ENCODE peak calls at places on chromosomes 11 and 22, in four cellular contexts. One of them, this sample, is unnamed. For H3K27me3, the result is how much of the 10 kb centered on the place peaks cover.

GRCh38 chr11:111557425-111558111 is 17.0 kb downstream of the LAYN start:
- DNase-seq in naive thymus-derived CD4-positive, alpha-beta T cell: no peak
- DNase-seq in body of pancreas: no peak
- DNase-seq in PC-3: peak
- DNase-seq in this sample: peak

GRCh38 chr22:22031183-22031560 is 48.6 kb upstream of the TOP3B start:
- DNase-seq in naive thymus-derived CD4-positive, alpha-beta T cell: no peak
- DNase-seq in body of pancreas: no peak
- DNase-seq in PC-3: no peak
- DNase-seq in this sample: no peak

GRCh38 chr11:57405271-57405890 is 14.9 kb upstream of the PRG2 start:
- DNase-seq in naive thymus-derived CD4-positive, alpha-beta T cell: no peak
- DNase-seq in body of pancreas: no peak
- DNase-seq in PC-3: no peak
- DNase-seq in this sample: no peak

GRCh38 chr11:15185021-15185420 is 70.3 kb downstream of the INSC start:
- DNase-seq in naive thymus-derived CD4-positive, alpha-beta T cell: no peak
- DNase-seq in body of pancreas: no peak
- DNase-seq in PC-3: no peak
- DNase-seq in this sample: no peak

GRCh38 chr11:39745401-39745800 is 1714.1 kb downstream of the LRRC4C start:
- DNase-seq in naive thymus-derived CD4-positive, alpha-beta T cell: no peak
- DNase-seq in body of pancreas: no peak
- DNase-seq in PC-3: peak
- DNase-seq in this sample: no peak

GRCh38 chr11:62069374-62069773 is 54.4 kb upstream of the INCENP start:
- DNase-seq in naive thymus-derived CD4-positive, alpha-beta T cell: no peak
- DNase-seq in body of pancreas: no peak
- DNase-seq in PC-3: no peak
- DNase-seq in this sample: no peak

GRCh38 chr22:41369089-41369745 is 12.5 kb upstream of the TEF start:
- DNase-seq in naive thymus-derived CD4-positive, alpha-beta T cell: no peak
- DNase-seq in body of pancreas: peak
- DNase-seq in PC-3: no peak
- DNase-seq in this sample: no peak

GRCh38 chr11:130849215-130849568 is 67.1 kb downstream of the SNX19 start:
- DNase-seq in naive thymus-derived CD4-positive, alpha-beta T cell: no peak
- DNase-seq in body of pancreas: no peak
- DNase-seq in PC-3: peak
- DNase-seq in this sample: no peak

GRCh38 chr11:8812438-8812837 is 98.6 kb upstream of the AKIP1 start:
- DNase-seq in naive thymus-derived CD4-positive, alpha-beta T cell: no peak
- DNase-seq in body of pancreas: peak
- DNase-seq in PC-3: no peak
- DNase-seq in this sample: no peak

GRCh38 chr11:26276798-26277424 is 55.0 kb upstream of the ANO3 start:
- DNase-seq in naive thymus-derived CD4-positive, alpha-beta T cell: no peak
- DNase-seq in body of pancreas: peak
- DNase-seq in PC-3: peak
- DNase-seq in this sample: peak

GRCh38 chr11:61489833-61490585 is 18.5 kb upstream of the LRRC10B start:
- DNase-seq in naive thymus-derived CD4-positive, alpha-beta T cell: no peak
- DNase-seq in body of pancreas: no peak
- DNase-seq in PC-3: peak
- DNase-seq in this sample: no peak

GRCh38 chr11:8075119-8075726 is 5.8 kb upstream of the TUB start:
- DNase-seq in naive thymus-derived CD4-positive, alpha-beta T cell: no peak
- DNase-seq in body of pancreas: no peak
- DNase-seq in PC-3: peak
- DNase-seq in this sample: no peak

GRCh38 chr11:118632577-118633318 is 25.3 kb downstream of the PHLDB1 start:
- DNase-seq in naive thymus-derived CD4-positive, alpha-beta T cell: no peak
- DNase-seq in body of pancreas: no peak
- DNase-seq in PC-3: no peak
- DNase-seq in this sample: no peak

GRCh38 chr11:2701898-2702434 is 2.2 kb upstream of the KCNQ1OT1 start:
- DNase-seq in naive thymus-derived CD4-positive, alpha-beta T cell: no peak
- DNase-seq in body of pancreas: no peak
- DNase-seq in PC-3: no peak
- DNase-seq in this sample: no peak

GRCh38 chr22:37629928-37630327 is 9.5 kb upstream of the SH3BP1 start:
- DNase-seq in naive thymus-derived CD4-positive, alpha-beta T cell: no peak
- DNase-seq in body of pancreas: no peak
- DNase-seq in PC-3: no peak
- DNase-seq in this sample: no peak

GRCh38 chr11:131749100-131749499 is 378.7 kb downstream of the NTM start:
- DNase-seq in naive thymus-derived CD4-positive, alpha-beta T cell: no peak
- DNase-seq in body of pancreas: no peak
- DNase-seq in PC-3: peak
- DNase-seq in this sample: peak

GRCh38 chr11:12868315-12869073 is 140.6 kb upstream of the RASSF10 start:
- DNase-seq in naive thymus-derived CD4-positive, alpha-beta T cell: no peak
- DNase-seq in body of pancreas: no peak
- DNase-seq in PC-3: peak
- DNase-seq in this sample: no peak

GRCh38 chr11:57203359-57203758 is 21.6 kb downstream of the LRRC55 start:
- DNase-seq in naive thymus-derived CD4-positive, alpha-beta T cell: no peak
- DNase-seq in body of pancreas: peak
- DNase-seq in PC-3: no peak
- DNase-seq in this sample: no peak

GRCh38 chr11:17300372-17300771 is 23.8 kb downstream of the NUCB2 start:
- DNase-seq in naive thymus-derived CD4-positive, alpha-beta T cell: no peak
- DNase-seq in body of pancreas: no peak
- DNase-seq in PC-3: no peak
- DNase-seq in this sample: no peak

GRCh38 chr11:116736763-116737162 is 36.0 kb downstream of the BUD13 start:
- DNase-seq in naive thymus-derived CD4-positive, alpha-beta T cell: no peak
- DNase-seq in body of pancreas: no peak
- DNase-seq in PC-3: peak
- DNase-seq in this sample: no peak

GRCh38 chr11:86067230-86068137 is 1.4 kb downstream of the PICALM start:
- DNase-seq in naive thymus-derived CD4-positive, alpha-beta T cell: no peak
- DNase-seq in body of pancreas: no peak
- DNase-seq in PC-3: peak
- DNase-seq in this sample: no peak

GRCh38 chr11:102936864-102937509 is 18.5 kb downstream of the MMP13 start:
- DNase-seq in naive thymus-derived CD4-positive, alpha-beta T cell: no peak
- DNase-seq in body of pancreas: no peak
- DNase-seq in PC-3: no peak
- DNase-seq in this sample: no peak

GRCh38 chr22:35016909-35017308 is 49.0 kb upstream of the ISX start:
- DNase-seq in naive thymus-derived CD4-positive, alpha-beta T cell: no peak
- DNase-seq in body of pancreas: no peak
- DNase-seq in PC-3: no peak
- DNase-seq in this sample: no peak

GRCh38 chr22:43407591-43407990 is 4.2 kb upstream of the MPPED1 start:
- DNase-seq in naive thymus-derived CD4-positive, alpha-beta T cell: no peak
- DNase-seq in body of pancreas: no peak
- DNase-seq in PC-3: no peak
- DNase-seq in this sample: no peak

GRCh38 chr11:2892215-2893020 is 6.8 kb upstream of the CDKN1C start:
- DNase-seq in naive thymus-derived CD4-positive, alpha-beta T cell: peak
- DNase-seq in body of pancreas: no peak
- DNase-seq in PC-3: peak
- DNase-seq in this sample: no peak

GRCh38 chr11:112163875-112164521 is at the start of gene IL18:
- DNase-seq in naive thymus-derived CD4-positive, alpha-beta T cell: no peak
- DNase-seq in body of pancreas: peak
- DNase-seq in PC-3: peak
- DNase-seq in this sample: no peak

GRCh38 chr11:67158241-67158640 is 39.2 kb downstream of the KDM2A start:
- DNase-seq in naive thymus-derived CD4-positive, alpha-beta T cell: no peak
- DNase-seq in body of pancreas: no peak
- DNase-seq in PC-3: no peak
- DNase-seq in this sample: no peak

GRCh38 chr11:67154726-67155125 is 35.7 kb downstream of the KDM2A start:
- DNase-seq in naive thymus-derived CD4-positive, alpha-beta T cell: no peak
- DNase-seq in body of pancreas: no peak
- DNase-seq in PC-3: no peak
- DNase-seq in this sample: no peak

GRCh38 chr11:67160872-67161783 is 42.1 kb downstream of the KDM2A start:
- DNase-seq in naive thymus-derived CD4-positive, alpha-beta T cell: no peak
- DNase-seq in body of pancreas: no peak
- DNase-seq in PC-3: peak
- DNase-seq in this sample: no peak

GRCh38 chr11:67160045-67160444 is 41.0 kb downstream of the KDM2A start:
- DNase-seq in naive thymus-derived CD4-positive, alpha-beta T cell: no peak
- DNase-seq in body of pancreas: no peak
- DNase-seq in PC-3: no peak
- DNase-seq in this sample: no peak

DNA sequence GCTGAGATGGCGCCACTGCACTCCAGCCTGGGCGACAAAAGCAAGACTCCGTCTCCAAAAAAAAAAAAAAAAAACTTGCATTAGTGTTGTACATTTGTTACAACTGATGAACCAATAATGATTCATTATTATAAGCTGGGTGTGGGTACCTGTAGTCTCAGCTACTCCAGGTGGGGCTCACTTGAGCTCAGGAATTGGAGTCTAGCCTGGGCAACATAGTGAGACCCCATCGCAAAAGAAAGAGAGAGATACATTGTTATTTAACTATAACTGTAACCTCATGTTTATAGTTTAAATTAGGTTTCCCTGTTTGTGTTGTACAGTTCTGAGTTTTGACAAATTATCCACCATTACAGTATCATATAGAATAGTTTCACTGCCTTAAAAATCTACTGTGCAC is 38.6 kb downstream of the KDM2A start:
- DNase-seq in naive thymus-derived CD4-positive, alpha-beta T cell: no peak
- DNase-seq in body of pancreas: no peak
- DNase-seq in PC-3: no peak
- DNase-seq in this sample: no peak
- H3K27ac ChIP-seq in naive thymus-derived CD4-positive, alpha-beta T cell: no peak
- H3K27ac ChIP-seq in body of pancreas: no peak
- H3K27ac ChIP-seq in PC-3: no peak
- H3K27ac ChIP-seq in this sample: no peak

GRCh38 chr22:47371263-47372090 is 609.0 kb downstream of the TBC1D22A start:
- DNase-seq in naive thymus-derived CD4-positive, alpha-beta T cell: no peak
- DNase-seq in body of pancreas: no peak
- DNase-seq in PC-3: no peak
- DNase-seq in this sample: no peak

GRCh38 chr22:47370448-47371262 is 608.2 kb downstream of the TBC1D22A start:
- DNase-seq in naive thymus-derived CD4-positive, alpha-beta T cell: no peak
- DNase-seq in body of pancreas: no peak
- DNase-seq in PC-3: peak
- DNase-seq in this sample: no peak

GRCh38 chr22:47369020-47369419 is 606.6 kb downstream of the TBC1D22A start:
- DNase-seq in naive thymus-derived CD4-positive, alpha-beta T cell: no peak
- DNase-seq in body of pancreas: no peak
- DNase-seq in PC-3: no peak
- DNase-seq in this sample: no peak

GRCh38 chr22:47367993-47368945 is 605.8 kb downstream of the TBC1D22A start:
- DNase-seq in naive thymus-derived CD4-positive, alpha-beta T cell: no peak
- DNase-seq in body of pancreas: no peak
- DNase-seq in PC-3: no peak
- DNase-seq in this sample: no peak

DNA sequence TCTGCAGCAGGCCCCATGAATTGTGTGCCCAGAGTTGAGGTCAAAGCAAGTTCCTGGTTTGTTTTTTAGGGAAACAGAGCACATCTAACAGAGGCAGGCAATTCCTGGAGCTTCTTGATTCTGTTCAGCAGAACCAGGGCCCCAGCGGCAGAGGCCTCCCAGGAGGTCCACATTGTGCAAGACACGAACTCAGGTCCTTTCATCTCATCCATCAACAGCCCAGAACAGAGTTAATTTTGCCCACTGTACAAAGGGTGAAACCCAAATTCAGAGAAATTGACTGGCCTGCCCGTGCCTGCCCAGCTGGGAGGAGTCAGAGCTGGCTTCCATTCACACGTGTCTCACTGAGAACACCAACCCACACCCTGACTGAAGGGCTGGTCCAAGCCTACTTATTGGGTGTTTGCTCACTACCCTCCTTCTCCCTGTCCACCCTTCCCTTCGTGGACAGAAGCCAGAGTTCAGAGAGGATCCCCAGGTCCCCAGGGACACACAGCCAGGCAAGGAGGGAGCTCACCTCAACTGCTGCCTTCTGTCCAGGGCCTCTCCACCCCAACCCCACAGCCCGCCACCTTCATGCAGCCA is 607.1 kb downstream of the TBC1D22A start:
- DNase-seq in naive thymus-derived CD4-positive, alpha-beta T cell: no peak
- DNase-seq in body of pancreas: no peak
- DNase-seq in PC-3: no peak
- DNase-seq in this sample: no peak
- H3K4me3 ChIP-seq in naive thymus-derived CD4-positive, alpha-beta T cell: no peak
- H3K4me3 ChIP-seq in body of pancreas: no peak
- H3K4me3 ChIP-seq in PC-3: no peak
- H3K4me3 ChIP-seq in this sample: no peak

GRCh38 chr11:32052218-32052617 is 38.7 kb upstream of the RCN1 start:
- DNase-seq in naive thymus-derived CD4-positive, alpha-beta T cell: peak
- DNase-seq in body of pancreas: peak
- DNase-seq in PC-3: peak
- DNase-seq in this sample: peak

GRCh38 chr11:32050256-32050655 is 40.6 kb upstream of the RCN1 start:
- DNase-seq in naive thymus-derived CD4-positive, alpha-beta T cell: no peak
- DNase-seq in body of pancreas: no peak
- DNase-seq in PC-3: no peak
- DNase-seq in this sample: no peak

GRCh38 chr11:32056445-32056844 is 34.4 kb upstream of the RCN1 start:
- DNase-seq in naive thymus-derived CD4-positive, alpha-beta T cell: no peak
- DNase-seq in body of pancreas: no peak
- DNase-seq in PC-3: peak
- DNase-seq in this sample: no peak

GRCh38 chr11:32053151-32053550 is 37.7 kb upstream of the RCN1 start:
- DNase-seq in naive thymus-derived CD4-positive, alpha-beta T cell: no peak
- DNase-seq in body of pancreas: no peak
- DNase-seq in PC-3: no peak
- DNase-seq in this sample: no peak
- H3K27me3 ChIP-seq in naive thymus-derived CD4-positive, alpha-beta T cell: under half
- H3K27me3 ChIP-seq in body of pancreas: under half
- H3K27me3 ChIP-seq in PC-3: half or more
- H3K27me3 ChIP-seq in this sample: under half

GRCh38 chr11:121524233-121524631 is 71.5 kb upstream of the SORL1-AS1 start:
- DNase-seq in naive thymus-derived CD4-positive, alpha-beta T cell: no peak
- DNase-seq in body of pancreas: no peak
- DNase-seq in PC-3: no peak
- DNase-seq in this sample: no peak

GRCh38 chr11:121523581-121524232 is 70.9 kb upstream of the SORL1-AS1 start:
- DNase-seq in naive thymus-derived CD4-positive, alpha-beta T cell: no peak
- DNase-seq in body of pancreas: no peak
- DNase-seq in PC-3: no peak
- DNase-seq in this sample: no peak

GRCh38 chr11:121522043-121522941 is 69.5 kb upstream of the SORL1-AS1 start:
- DNase-seq in naive thymus-derived CD4-positive, alpha-beta T cell: no peak
- DNase-seq in body of pancreas: no peak
- DNase-seq in PC-3: peak
- DNase-seq in this sample: no peak

GRCh38 chr11:121520243-121521144 is 67.7 kb upstream of the SORL1-AS1 start:
- DNase-seq in naive thymus-derived CD4-positive, alpha-beta T cell: no peak
- DNase-seq in body of pancreas: no peak
- DNase-seq in PC-3: peak
- DNase-seq in this sample: peak

GRCh38 chr11:121521145-121522042 is 68.6 kb upstream of the SORL1-AS1 start:
- DNase-seq in naive thymus-derived CD4-positive, alpha-beta T cell: no peak
- DNase-seq in body of pancreas: no peak
- DNase-seq in PC-3: peak
- DNase-seq in this sample: no peak
- H3K27ac ChIP-seq in naive thymus-derived CD4-positive, alpha-beta T cell: peak
- H3K27ac ChIP-seq in body of pancreas: no peak
- H3K27ac ChIP-seq in PC-3: peak
- H3K27ac ChIP-seq in this sample: no peak

GRCh38 chr22:39530692-39531331 is 1.7 kb downstream of the RPS19BP1 start:
- DNase-seq in naive thymus-derived CD4-positive, alpha-beta T cell: peak
- DNase-seq in body of pancreas: no peak
- DNase-seq in PC-3: peak
- DNase-seq in this sample: peak
- H3K4me3 ChIP-seq in naive thymus-derived CD4-positive, alpha-beta T cell: no peak
- H3K4me3 ChIP-seq in body of pancreas: no peak
- H3K4me3 ChIP-seq in PC-3: peak
- H3K4me3 ChIP-seq in this sample: no peak

This sample was measured in brain microvascular endothelial cell.